ENCODE peak calls at places on chromosomes 16 and 17, in five cellular contexts. B is SJSA1, Q is PC-9, U is NCI-H1436, C is GM04504. O is an unnamed sample.

GRCh38 chr16:24180451-24180850 is 75.7 kb upstream of the CACNG3 start:
- DNase-seq in B (no peak), Q (no peak), U (no peak), C (no peak), O (no peak)

GRCh38 chr17:869567-870530 is 87.7 kb downstream of the MRM3 start:
- DNase-seq in B (no peak), Q (peak), U (no peak), C (peak), O (peak)

GRCh38 chr17:9839433-9839832 is 13.7 kb downstream of the GLP2R start:
- DNase-seq in B (no peak), Q (no peak), U (no peak), C (no peak), O (peak)

GRCh38 chr17:44977740-44978584 is 9.9 kb upstream of the C1QL1 start:
- DNase-seq in B (no peak), Q (no peak), U (no peak), C (no peak), O (no peak)

GRCh38 chr16:85798901-85799496 is 345 bp downstream of the EMC8 start:
- DNase-seq in B (no peak), Q (no peak), U (peak), C (no peak), O (no peak)

GRCh38 chr17:11874756-11875155 is 122.5 kb downstream of the ZNF18 start:
- DNase-seq in B (no peak), Q (no peak), U (no peak), C (no peak), O (no peak)

GRCh38 chr17:41308251-41308917 is 725 bp downstream of the KRTAP16-1 start:
- DNase-seq in B (no peak), Q (no peak), U (no peak), C (no peak), O (no peak)

GRCh38 chr17:56926704-56927103 is 12.9 kb upstream of the TRIM25 start:
- DNase-seq in B (no peak), Q (no peak), U (no peak), C (no peak), O (no peak)

GRCh38 chr16:49644143-49644460 is 211.8 kb downstream of the ZNF423 start:
- DNase-seq in B (no peak), Q (no peak), U (no peak), C (no peak), O (peak)

GRCh38 chr17:77737442-77738265 is 220.8 kb upstream of the TNRC6C start:
- DNase-seq in B (no peak), Q (no peak), U (peak), C (no peak), O (no peak)

GRCh38 chr17:59668816-59669215 is 38.4 kb downstream of the PTRH2 start:
- DNase-seq in B (peak), Q (no peak), U (no peak), C (peak), O (peak)

GRCh38 chr17:31068291-31068690 is 26.5 kb upstream of the NF1 start:
- DNase-seq in B (peak), Q (peak), U (no peak), C (no peak), O (no peak)

GRCh38 chr16:30762991-30763725 is 1.0 kb downstream of the RNF40 start:
- DNase-seq in B (no peak), Q (no peak), U (no peak), C (no peak), O (no peak)

GRCh38 chr17:78415821-78416301 is 37.4 kb downstream of the PGS1 start:
- DNase-seq in B (no peak), Q (no peak), U (no peak), C (no peak), O (no peak)

GRCh38 chr17:10171057-10171456 is 27.3 kb downstream of the GAS7 start:
- DNase-seq in B (no peak), Q (no peak), U (no peak), C (no peak), O (no peak)

GRCh38 chr16:88654363-88655052 is 3.7 kb upstream of the CYBA start:
- DNase-seq in B (no peak), Q (no peak), U (no peak), C (no peak), O (no peak)

O was measured in kidney glomerular epithelial cell.